ENCODE peak calls at places on chromosome 11, in eight cellular contexts. H is sigmoid colon, K is GM12878, X is stomach, N is transverse colon, T is endothelial cell of umbilical vein, V is HCT116, A is K562. S is an unnamed sample.

GRCh38 chr11:68749061-68749491 is 2.2 kb downstream of the TESMIN start:
- DNase-seq in H (no peak), K (no peak), X (no peak), N (no peak), T (peak), V (no peak), A (no peak), S (no peak)

GRCh38 chr11:12139144-12139881 is 28.9 kb downstream of the MICAL2 start:
- DNase-seq in H (peak), K (no peak), X (no peak), N (no peak), T (no peak), V (no peak), A (no peak), S (peak)

GRCh38 chr11:88404363-88404762 is 66.8 kb upstream of the CTSC start:
- DNase-seq in H (no peak), K (no peak), X (no peak), N (no peak), T (no peak), V (no peak), A (no peak), S (no peak)

GRCh38 chr11:128643661-128644060 is 50.2 kb upstream of the FLI1 start:
- DNase-seq in H (no peak), K (no peak), X (no peak), N (no peak), T (no peak), V (no peak), A (no peak), S (no peak)

GRCh38 chr11:31240340-31240904 is 129.1 kb downstream of the DCDC1 start:
- DNase-seq in H (no peak), K (no peak), X (no peak), N (no peak), T (peak), V (peak), A (peak), S (no peak)

GRCh38 chr11:26960265-26960664 is 33.6 kb upstream of the FIBIN start:
- DNase-seq in H (no peak), K (no peak), X (no peak), N (no peak), T (no peak), V (no peak), A (no peak), S (no peak)

GRCh38 chr11:67285541-67286498 is 3.3 kb upstream of the ANKRD13D start:
- DNase-seq in H (peak), K (no peak), X (no peak), N (no peak), T (no peak), V (no peak), A (no peak), S (peak)

GRCh38 chr11:10660323-10660722 is 33.2 kb downstream of the IRAG1 start:
- DNase-seq in H (peak), K (no peak), X (no peak), N (no peak), T (no peak), V (no peak), A (no peak), S (no peak)

GRCh38 chr11:31535479-31535878 is 25.9 kb downstream of the ELP4 start:
- DNase-seq in H (no peak), K (no peak), X (no peak), N (no peak), T (no peak), V (no peak), A (no peak), S (no peak)

GRCh38 chr11:18608373-18608772 is 8.8 kb downstream of the MISFA start:
- DNase-seq in H (no peak), K (no peak), X (no peak), N (no peak), T (peak), V (no peak), A (no peak), S (no peak)

GRCh38 chr11:32136654-32137053 is 45.8 kb downstream of the RCN1 start:
- DNase-seq in H (no peak), K (no peak), X (no peak), N (no peak), T (no peak), V (no peak), A (no peak), S (no peak)

GRCh38 chr11:119405986-119406385 is 17.0 kb downstream of the THY1 start:
- DNase-seq in H (no peak), K (no peak), X (no peak), N (no peak), T (no peak), V (no peak), A (no peak), S (no peak)

GRCh38 chr11:134485316-134485715 is 73.3 kb upstream of the B3GAT1 start:
- DNase-seq in H (no peak), K (no peak), X (no peak), N (no peak), T (no peak), V (no peak), A (no peak), S (no peak)

GRCh38 chr11:71336996-71337772 is 84.8 kb upstream of the SHANK2 start:
- DNase-seq in H (no peak), K (no peak), X (no peak), N (no peak), T (no peak), V (no peak), A (no peak), S (peak)

GRCh38 chr11:11011617-11012016 is 153.8 kb upstream of the ZBED5 start:
- DNase-seq in H (no peak), K (no peak), X (no peak), N (no peak), T (no peak), V (no peak), A (no peak), S (no peak)

GRCh38 chr11:76667271-76667818 is 3.2 kb downstream of the LRRC32 start:
- DNase-seq in H (peak), K (no peak), X (no peak), N (peak), T (no peak), V (no peak), A (no peak), S (peak)

GRCh38 chr11:103067118-103067517 is 24.8 kb downstream of the DCUN1D5 start:
- DNase-seq in H (no peak), K (no peak), X (no peak), N (no peak), T (no peak), V (no peak), A (no peak), S (no peak)

GRCh38 chr11:47508595-47509555 is 44.1 kb downstream of the CELF1 start:
- DNase-seq in H (no peak), K (no peak), X (peak), N (peak), T (no peak), V (no peak), A (no peak), S (no peak)

GRCh38 chr11:69110451-69110850 is 45.3 kb upstream of the SMIM38 start:
- DNase-seq in H (no peak), K (no peak), X (no peak), N (no peak), T (no peak), V (no peak), A (no peak), S (no peak)

GRCh38 chr11:121810291-121810690 is 305.7 kb downstream of the BLID start:
- DNase-seq in H (no peak), K (no peak), X (no peak), N (no peak), T (no peak), V (no peak), A (no peak), S (no peak)

GRCh38 chr11:74948546-74948897 is 369 bp downstream of the XRRA1 start:
- DNase-seq in H (no peak), K (no peak), X (no peak), N (no peak), T (no peak), V (no peak), A (no peak), S (no peak)

GRCh38 chr11:123558536-123559315 is 95.7 kb downstream of the SCN3B start:
- DNase-seq in H (no peak), K (no peak), X (no peak), N (no peak), T (no peak), V (no peak), A (no peak), S (no peak)

GRCh38 chr11:68976095-68976494 is 4.7 kb downstream of the MRGPRD start:
- DNase-seq in H (no peak), K (no peak), X (no peak), N (peak), T (no peak), V (no peak), A (no peak), S (peak)

GRCh38 chr11:63240791-63241379 is 2.5 kb downstream of the SLC22A25 start:
- DNase-seq in H (no peak), K (no peak), X (no peak), N (no peak), T (no peak), V (no peak), A (no peak), S (no peak)

GRCh38 chr11:9692696-9693095 is 28.8 kb downstream of the SWAP70 start:
- DNase-seq in H (no peak), K (no peak), X (no peak), N (no peak), T (no peak), V (no peak), A (no peak), S (no peak)

GRCh38 chr11:13465909-13466371 is 2.9 kb upstream of the BTBD10 start:
- DNase-seq in H (no peak), K (no peak), X (no peak), N (no peak), T (peak), V (peak), A (peak), S (no peak)

GRCh38 chr11:67303132-67303988 is at the start of gene SSH3:
- DNase-seq in H (peak), K (no peak), X (peak), N (peak), T (peak), V (peak), A (no peak), S (peak)

GRCh38 chr11:71995726-71996291 is 2.9 kb upstream of the IL18BP start:
- DNase-seq in H (no peak), K (no peak), X (no peak), N (no peak), T (no peak), V (no peak), A (peak), S (no peak)

GRCh38 chr11:128929991-128930390 is 12.7 kb downstream of the TP53AIP1 start:
- DNase-seq in H (no peak), K (no peak), X (no peak), N (no peak), T (no peak), V (no peak), A (no peak), S (peak)

GRCh38 chr11:76850815-76851214 is 9.9 kb upstream of the ACER3 start:
- DNase-seq in H (no peak), K (no peak), X (no peak), N (no peak), T (no peak), V (no peak), A (no peak), S (no peak)

GRCh38 chr11:122004446-122004845 is 111.6 kb downstream of the BLID start:
- DNase-seq in H (no peak), K (no peak), X (no peak), N (no peak), T (no peak), V (no peak), A (no peak), S (no peak)

GRCh38 chr11:118434553-118435232 is 1.6 kb upstream of the KMT2A start:
- DNase-seq in H (peak), K (no peak), X (no peak), N (peak), T (peak), V (no peak), A (no peak), S (peak)

GRCh38 chr11:59463176-59463575 is 6.4 kb downstream of the OR4D6 start:
- DNase-seq in H (peak), K (no peak), X (no peak), N (no peak), T (peak), V (no peak), A (no peak), S (no peak)

GRCh38 chr11:127109796-127110195 is 109.2 kb upstream of the KIRREL3 start:
- DNase-seq in H (no peak), K (no peak), X (no peak), N (no peak), T (no peak), V (no peak), A (no peak), S (no peak)

GRCh38 chr11:4839851-4840549 is 9.0 kb downstream of the OR51S1 start:
- DNase-seq in H (no peak), K (no peak), X (peak), N (no peak), T (no peak), V (no peak), A (no peak), S (no peak)

GRCh38 chr11:697028-697491 is 1.4 kb downstream of the TMEM80 start:
- DNase-seq in H (no peak), K (peak), X (no peak), N (no peak), T (no peak), V (no peak), A (no peak), S (no peak)
- TF ChIP-seq POLR2AphosphoS5 in H (peak), K (no peak), X (peak), N (peak), T (no peak), V (no peak), A (no peak), S (peak)

DNA sequence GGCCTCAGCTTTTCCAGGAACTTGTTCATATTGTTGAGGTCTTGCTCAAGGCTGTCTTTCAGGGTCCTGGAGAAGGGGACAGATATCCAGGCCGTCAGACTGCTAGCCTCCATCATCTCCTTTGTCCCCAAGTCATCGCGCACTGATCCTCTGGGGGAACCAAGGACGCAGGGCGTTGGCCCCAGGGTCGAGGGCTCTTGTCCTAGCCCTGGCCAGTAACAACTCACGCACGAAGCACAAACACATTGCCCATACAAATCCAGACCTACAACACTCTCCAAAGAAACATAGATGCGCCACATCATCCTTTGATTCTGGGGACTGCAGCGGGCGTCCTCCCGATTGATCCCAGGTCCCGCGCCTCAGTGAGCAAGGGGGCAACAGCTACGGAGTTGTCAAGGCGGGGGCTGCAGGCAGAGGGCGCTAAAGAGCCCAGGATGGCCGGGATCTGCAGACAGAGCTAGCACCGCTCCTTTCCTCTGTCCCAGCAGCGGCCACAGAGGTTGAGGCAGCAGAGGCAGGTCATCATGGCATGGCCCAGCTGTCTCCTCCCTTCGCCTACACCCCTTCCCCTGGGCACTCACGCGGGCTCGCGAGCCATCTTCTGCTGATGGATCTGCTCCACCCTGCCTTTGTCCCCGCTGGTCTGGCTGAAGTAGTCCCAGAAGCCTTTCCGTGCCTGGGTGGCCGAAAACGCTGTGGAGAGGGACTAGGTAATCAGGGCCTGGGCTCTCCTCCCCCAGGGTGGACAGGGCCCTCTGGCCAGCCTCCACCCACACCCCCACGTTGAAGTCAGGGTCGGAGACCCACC is 472 bp downstream of the APOA5 start:
- DNase-seq in H (peak), K (no peak), X (peak), N (peak), T (peak), V (peak), A (peak), S (peak)
- TF ChIP-seq POLR2AphosphoS5 in H (no peak), K (no peak), X (no peak), N (no peak), T (no peak), V (no peak), A (no peak), S (peak)

GRCh38 chr11:79097279-79097875 is 343.5 kb downstream of the TENM4 start:
- DNase-seq in H (no peak), K (no peak), X (no peak), N (no peak), T (no peak), V (no peak), A (no peak), S (no peak)
- TF ChIP-seq POLR2AphosphoS5 in H (no peak), K (no peak), X (no peak), N (no peak), T (no peak), V (no peak), A (no peak), S (no peak)

DNA sequence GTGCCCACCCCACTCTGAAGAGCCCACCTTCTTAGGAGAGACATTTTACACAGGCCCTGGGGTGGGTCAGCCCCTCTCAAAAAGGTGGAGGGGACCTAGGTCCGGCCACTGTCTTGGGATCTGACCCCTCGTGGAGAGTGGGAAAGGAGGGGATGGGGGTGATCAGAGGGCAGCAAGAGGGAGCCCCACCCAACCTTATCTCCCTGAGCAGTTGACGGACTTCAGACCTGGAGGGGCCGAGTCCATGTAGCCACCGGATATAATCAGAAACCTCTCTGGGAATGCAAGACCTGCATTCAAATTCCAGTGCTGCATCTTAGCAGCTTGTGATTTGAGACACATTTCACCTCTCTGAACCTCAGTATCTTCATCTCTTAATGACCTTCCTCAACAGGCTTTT is 44.0 kb downstream of the TP53I11 start:
- DNase-seq in H (no peak), K (no peak), X (no peak), N (peak), T (no peak), V (no peak), A (peak), S (no peak)
- TF ChIP-seq POLR2AphosphoS5 in H (no peak), K (no peak), X (no peak), N (no peak), T (no peak), V (no peak), A (no peak), S (no peak)

GRCh38 chr11:114137838-114138237 is 78.3 kb downstream of the ZBTB16 start:
- DNase-seq in H (peak), K (no peak), X (no peak), N (no peak), T (no peak), V (no peak), A (no peak), S (no peak)
- TF ChIP-seq POLR2AphosphoS5 in H (no peak), K (no peak), X (no peak), N (no peak), T (no peak), V (no peak), A (no peak), S (peak)

DNA sequence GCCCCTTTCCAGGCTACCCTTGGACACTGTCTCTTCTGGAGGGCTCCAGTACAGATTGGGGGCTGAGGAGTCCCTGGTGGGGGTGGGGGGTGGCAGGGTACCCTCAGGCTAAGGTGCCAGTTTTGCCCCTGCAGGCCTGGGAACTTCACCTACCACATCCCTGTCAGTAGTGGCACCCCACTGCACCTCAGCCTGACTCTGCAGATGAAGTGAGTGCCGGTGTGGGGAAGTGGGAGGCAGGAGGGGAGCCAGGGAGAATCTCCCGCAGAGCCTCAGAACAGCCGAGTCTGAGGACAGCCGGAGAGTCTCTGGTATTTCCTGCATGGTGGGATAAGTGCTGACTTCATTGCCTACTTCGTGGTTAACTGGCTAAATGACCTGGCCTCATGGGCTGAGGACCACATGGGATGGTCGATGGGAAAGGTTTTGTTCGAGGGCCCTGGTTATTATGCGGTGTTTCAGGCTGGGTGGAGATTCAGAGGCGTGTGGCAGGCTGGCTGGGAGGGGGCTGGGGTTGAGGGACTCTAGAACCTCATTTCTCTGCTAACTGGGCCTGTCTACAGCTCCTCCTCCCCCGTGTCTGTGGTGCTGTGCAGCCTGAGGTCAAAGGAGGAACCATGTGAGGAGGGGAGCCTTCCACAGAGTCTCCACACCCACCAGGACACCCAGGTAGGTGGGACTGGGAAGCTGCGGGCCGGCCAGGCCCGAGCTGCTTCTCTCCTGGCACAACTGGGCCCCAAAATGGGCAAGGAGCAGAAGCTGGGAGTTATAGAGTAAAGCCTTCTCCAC is 8.5 kb downstream of the TMEM258 start:
- DNase-seq in H (no peak), K (no peak), X (no peak), N (no peak), T (no peak), V (no peak), A (no peak), S (no peak)
- TF ChIP-seq POLR2AphosphoS5 in H (no peak), K (no peak), X (no peak), N (no peak), T (no peak), V (no peak), A (no peak), S (no peak)

DNA sequence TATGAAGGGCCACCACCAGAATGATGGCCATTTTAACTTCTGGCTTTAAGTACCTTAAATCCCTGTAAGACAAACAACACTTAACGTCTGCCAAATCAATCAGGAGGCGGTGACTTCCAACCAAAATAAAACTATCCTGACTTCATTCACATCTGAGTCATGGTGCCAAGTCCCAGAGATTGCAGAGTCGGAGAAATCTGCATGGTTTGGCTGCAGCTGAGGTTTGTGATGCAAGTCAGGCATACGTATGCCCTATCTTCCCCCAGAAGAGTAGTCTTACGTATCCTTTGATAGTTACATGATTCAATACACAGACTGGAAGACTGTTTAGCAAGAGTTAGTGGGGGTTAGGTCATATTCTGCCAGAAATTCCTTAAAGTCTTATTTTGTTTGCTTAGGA is 1.7 kb upstream of the GAB2 start:
- DNase-seq in H (peak), K (no peak), X (peak), N (peak), T (peak), V (no peak), A (no peak), S (no peak)
- TF ChIP-seq POLR2AphosphoS5 in H (peak), K (no peak), X (peak), N (peak), T (no peak), V (no peak), A (no peak), S (no peak)

GRCh38 chr11:65891180-65892136 is 985 bp downstream of the CCDC85B start:
- DNase-seq in H (peak), K (no peak), X (no peak), N (no peak), T (peak), V (no peak), A (no peak), S (peak)
- TF ChIP-seq POLR2AphosphoS5 in H (peak), K (no peak), X (no peak), N (no peak), T (peak), V (peak), A (peak), S (peak)